ENCODE peak calls at places on chromosomes 3 and 15, in four cellular contexts. G is keratinocyte; R is naive thymus-derived CD8-positive, alpha-beta T cell; F is neuronal stem cell. Z is an unnamed sample.

GRCh38 chr15:90037510-90037860 is 36.4 kb downstream of the ZNF710 start:
- DNase-seq in R (no peak), G (no peak), F (no peak), Z (peak; percentile 89)

GRCh38 chr3:128590948-128591347 is 59.7 kb downstream of the RPN1 start:
- DNase-seq in F (no peak), R (no peak), G (no peak), Z (no peak)

GRCh38 chr3:101825904-101826445 is 23.3 kb upstream of the NFKBIZ start:
- DNase-seq in F (no peak), G (no peak), R (no peak), Z (peak; percentile 19)

GRCh38 chr3:140031170-140031569 is 96.2 kb downstream of the CLSTN2 start:
- DNase-seq in R (no peak), F (no peak), G (no peak), Z (no peak)

GRCh38 chr3:86787091-86787490 is 203.9 kb downstream of the VGLL3 start:
- DNase-seq in F (no peak), G (no peak), R (no peak), Z (peak; percentile 71)

GRCh38 chr3:42043116-42043796 is 47.9 kb upstream of the TRAK1 start:
- DNase-seq in F (peak; percentile 91), R (no peak), G (no peak), Z (peak; percentile 91)

GRCh38 chr3:46595819-46596218 is 16.5 kb upstream of the FAM240A start:
- DNase-seq in G (no peak), F (no peak), R (no peak), Z (no peak)

GRCh38 chr15:40010681-40011080 is 28.3 kb downstream of the SRP14 start:
- DNase-seq in F (no peak), G (no peak), R (no peak), Z (no peak)

GRCh38 chr3:47860206-47860605 is 57.3 kb downstream of the DHX30 start:
- DNase-seq in F (no peak), G (no peak), R (no peak), Z (no peak)

GRCh38 chr15:93150910-93151309 is 61.9 kb upstream of the RGMA start:
- DNase-seq in R (no peak), F (no peak), G (no peak), Z (no peak)

GRCh38 chr15:96626936-96627577 is 296.6 kb downstream of the NR2F2 start:
- DNase-seq in R (no peak), G (no peak), F (no peak), Z (no peak)

GRCh38 chr15:33201376-33202189 is 7.1 kb upstream of the FMN1 start:
- DNase-seq in G (peak; percentile 90), F (peak; percentile 65), R (peak; percentile 6), Z (peak; percentile 52)

GRCh38 chr15:25671132-25671531 is 192.0 kb downstream of the ATP10A start:
- DNase-seq in R (no peak), F (no peak), G (no peak), Z (peak; percentile 71)

GRCh38 chr15:85744636-85745422 is 49.9 kb downstream of the KLHL25 start:
- DNase-seq in G (no peak), R (no peak), F (no peak), Z (no peak)

GRCh38 chr15:51842852-51843737 is 13.6 kb downstream of the TMOD3 start:
- DNase-seq in R (no peak), F (no peak), G (peak; percentile 81), Z (peak; percentile 56)

GRCh38 chr3:186653079-186653710 is 12.6 kb upstream of the HRG start:
- DNase-seq in R (no peak), G (no peak), F (no peak), Z (no peak)

GRCh38 chr15:25862087-25862468 is 1.0 kb downstream of the ATP10A start:
- DNase-seq in G (no peak), F (no peak), R (no peak), Z (peak; percentile 54)

GRCh38 chr3:69370156-69370944 is 15.5 kb downstream of the FRMD4B start:
- DNase-seq in R (no peak), G (no peak), F (no peak), Z (peak; percentile 25)

GRCh38 chr3:11718582-11719405 is 75.1 kb upstream of the VGLL4 start:
- DNase-seq in G (no peak), F (peak; percentile 21), R (peak; percentile 1), Z (peak; percentile 60)

GRCh38 chr15:22855791-22856190 is 17.3 kb downstream of the NIPA2 start:
- DNase-seq in G (no peak), R (no peak), F (no peak), Z (no peak)

GRCh38 chr3:35649405-35649804 is 10.1 kb downstream of the ARPP21 start:
- DNase-seq in G (no peak), F (no peak), R (no peak), Z (no peak)

GRCh38 chr3:27685474-27685873 is 36.6 kb downstream of the EOMES start:
- DNase-seq in G (no peak), F (no peak), R (no peak), Z (no peak)

GRCh38 chr15:66927326-66928077 is 137.9 kb upstream of the SMAD3 start:
- DNase-seq in F (no peak), G (no peak), R (no peak), Z (peak; percentile 49)

GRCh38 chr3:40523781-40524180 is 979 bp upstream of the ZNF621 start:
- DNase-seq in F (no peak), R (no peak), G (no peak), Z (no peak)

GRCh38 chr3:17501745-17502144 is 240.7 kb downstream of the TBC1D5 start:
- DNase-seq in R (no peak), G (no peak), F (no peak), Z (no peak)

GRCh38 chr3:46561951-46562350 is 4.2 kb downstream of the LRRC2 start:
- DNase-seq in G (no peak), F (no peak), R (no peak), Z (no peak)

GRCh38 chr3:159271799-159272512 is 470.1 kb downstream of the MFSD1 start:
- DNase-seq in R (no peak), F (no peak), G (no peak), Z (no peak)

GRCh38 chr3:67227030-67227429 is 228.9 kb downstream of the KBTBD8 start:
- DNase-seq in R (no peak), G (no peak), F (no peak), Z (no peak)

Z was measured in EH.